ENCODE peak calls at places on chromosomes 2 and 18, in six cellular contexts. C, M, Y, Q, H and V are unnamed samples.

GRCh38 chr2:74690571-74690970 is 36.5 kb downstream of the SEMA4F start:
- DNase-seq in C (peak; percentile 73), M (no peak), Y (no peak), Q (peak; percentile 88), H (no peak), V (no peak)

GRCh38 chr18:23337599-23338444 is 115.3 kb upstream of the RIOK3 start:
- DNase-seq in C (no peak), M (no peak), Y (no peak), Q (peak; percentile 12), H (no peak), V (no peak)

GRCh38 chr18:44922968-44923367 is 242.3 kb downstream of the SETBP1 start:
- DNase-seq in C (no peak), M (no peak), Y (no peak), Q (no peak), H (no peak), V (no peak)

GRCh38 chr2:47007221-47007825 is 91.7 kb upstream of the MCFD2 start:
- DNase-seq in C (no peak), M (no peak), Y (no peak), Q (no peak), H (no peak), V (no peak)

GRCh38 chr2:71479261-71479660 is 25.9 kb downstream of the DYSF start:
- DNase-seq in C (no peak), M (no peak), Y (no peak), Q (no peak), H (peak; percentile 30), V (no peak)

GRCh38 chr2:191851159-191851558 is 4.3 kb upstream of the CAVIN2 start:
- DNase-seq in C (no peak), M (no peak), Y (no peak), Q (no peak), H (no peak), V (no peak)

GRCh38 chr2:156867201-156867600 is 390.3 kb upstream of the GALNT5 start:
- DNase-seq in C (no peak), M (no peak), Y (no peak), Q (no peak), H (no peak), V (no peak)

GRCh38 chr18:23650963-23651927 is 11.5 kb downstream of the ANKRD29 start:
- DNase-seq in C (no peak), M (no peak), Y (no peak), Q (peak; percentile 77), H (no peak), V (no peak)

GRCh38 chr2:7857904-7858303 is 824.0 kb upstream of the ID2 start:
- DNase-seq in C (peak; percentile 43), M (no peak), Y (no peak), Q (peak; percentile 22), H (no peak), V (no peak)

GRCh38 chr2:31221549-31221948 is 4.2 kb upstream of the CAPN14 start:
- DNase-seq in C (no peak), M (no peak), Y (no peak), Q (no peak), H (no peak), V (peak; percentile 11)

GRCh38 chr2:130376433-130377293 is 20.8 kb downstream of the PTPN18 start:
- DNase-seq in C (peak; percentile 71), M (no peak), Y (no peak), Q (no peak), H (peak; percentile 28), V (no peak)

GRCh38 chr2:198873771-198874501 is 583.8 kb downstream of the SATB2 start:
- DNase-seq in C (no peak), M (no peak), Y (no peak), Q (peak; percentile 23), H (no peak), V (no peak)

GRCh38 chr18:2715990-2716389 is 60.5 kb downstream of the SMCHD1 start:
- DNase-seq in C (no peak), M (no peak), Y (no peak), Q (no peak), H (no peak), V (no peak)

GRCh38 chr2:54081574-54081973 is 33.8 kb upstream of the ACYP2 start:
- DNase-seq in C (no peak), M (no peak), Y (no peak), Q (peak; percentile 59), H (no peak), V (no peak)

GRCh38 chr2:54084600-54084999 is 30.8 kb upstream of the ACYP2 start:
- DNase-seq in C (no peak), M (no peak), Y (no peak), Q (peak; percentile 55), H (no peak), V (no peak)

GRCh38 chr2:54083440-54083839 is 32.0 kb upstream of the ACYP2 start:
- DNase-seq in C (no peak), M (no peak), Y (no peak), Q (no peak), H (no peak), V (no peak)

GRCh38 chr2:54085069-54085468 is 30.3 kb upstream of the ACYP2 start:
- DNase-seq in C (no peak), M (no peak), Y (no peak), Q (peak; percentile 42), H (no peak), V (no peak)

DNA sequence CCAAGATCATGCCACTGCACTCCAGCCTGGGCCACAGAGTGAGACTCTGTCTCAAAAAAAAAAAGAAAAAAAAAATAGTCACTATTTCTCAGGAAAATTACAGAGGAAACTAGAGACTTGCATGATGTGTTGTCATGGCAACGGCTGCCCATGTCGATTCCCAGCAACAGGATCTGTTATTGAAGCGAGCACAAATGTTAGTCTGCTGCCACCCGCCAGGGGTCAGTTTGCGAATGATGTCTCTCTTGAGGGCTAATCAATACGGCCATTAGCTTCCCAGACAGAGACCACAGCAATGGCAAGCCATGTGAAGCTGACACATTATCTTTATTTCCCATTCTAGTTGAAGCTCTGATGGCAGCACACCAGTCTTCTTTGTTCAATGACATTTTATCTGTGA is 32.4 kb upstream of the ACYP2 start:
- DNase-seq in C (peak; percentile 56), M (no peak), Y (no peak), Q (no peak), H (no peak), V (no peak)
- H3K27ac ChIP-seq in C (no peak overlapping the region), M (no peak overlapping the region), Y (no peak overlapping the region), Q (no peak overlapping the region), H (no peak overlapping the region), V (no peak overlapping the region)

DNA sequence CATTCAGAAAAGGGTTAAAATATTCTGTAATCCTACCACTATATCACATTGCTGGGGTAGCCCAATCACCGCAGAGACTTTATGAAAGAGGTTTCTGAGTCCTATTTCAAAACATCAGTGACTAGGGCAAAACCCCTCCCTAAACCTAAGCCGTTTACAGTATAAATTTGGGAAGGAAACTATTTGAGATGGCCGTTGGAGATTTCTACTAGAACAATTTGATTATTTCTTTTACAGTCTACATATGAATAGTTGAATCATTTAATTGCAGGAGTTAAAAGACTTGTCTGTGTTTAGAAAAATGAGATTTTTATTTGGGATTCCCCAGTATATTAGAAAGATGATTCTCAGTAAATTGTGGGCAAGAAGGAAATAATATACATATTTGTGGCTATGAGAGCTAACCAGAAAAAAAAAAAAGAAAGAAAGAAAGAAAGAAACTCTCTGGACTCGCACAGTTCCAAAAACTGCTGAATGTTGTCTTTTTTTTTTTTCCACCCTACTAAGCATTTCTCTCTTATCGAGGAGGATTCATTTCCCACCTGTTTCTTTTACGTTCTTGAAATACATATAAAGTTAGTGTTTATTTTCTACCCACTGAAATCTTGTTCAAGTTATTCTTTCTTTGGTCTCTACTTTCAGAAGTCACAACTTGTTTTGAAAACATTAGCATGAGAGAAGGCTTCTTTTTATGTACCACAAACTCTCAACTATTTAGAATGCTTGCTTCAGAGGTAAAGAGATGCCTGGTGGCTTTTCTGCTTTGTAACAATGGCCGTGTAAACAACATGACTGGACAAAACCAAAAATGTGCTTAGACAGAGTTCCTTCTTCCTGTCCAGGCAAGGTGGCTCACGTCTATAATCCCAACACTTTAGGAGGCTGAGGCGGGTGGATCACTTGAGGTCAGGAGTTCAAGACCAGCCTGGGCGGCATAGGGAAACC is 65.9 kb downstream of the BCL2 start:
- DNase-seq in C (no peak), M (no peak), Y (no peak), Q (no peak), H (no peak), V (no peak)
- H3K4me3 ChIP-seq in C (no peak overlapping the region), M (peak overlapping the region; percentile 12), Y (no peak overlapping the region), Q (no peak overlapping the region), H (peak overlapping the region; percentile 14), V (peak overlapping the region; percentile 17)

GRCh38 chr2:235639387-235639786 is 145.5 kb downstream of the AGAP1 start:
- DNase-seq in C (no peak), M (peak; percentile 64), Y (peak; percentile 67), Q (no peak), H (peak; percentile 96), V (peak; percentile 85)

GRCh38 chr2:235637906-235638305 is 144.1 kb downstream of the AGAP1 start:
- DNase-seq in C (no peak), M (no peak), Y (no peak), Q (no peak), H (no peak), V (no peak)

GRCh38 chr2:235639885-235640284 is 146.0 kb downstream of the AGAP1 start:
- DNase-seq in C (no peak), M (no peak), Y (no peak), Q (no peak), H (no peak), V (no peak)

GRCh38 chr2:235636471-235637005 is 142.7 kb downstream of the AGAP1 start:
- DNase-seq in C (no peak), M (no peak), Y (no peak), Q (no peak), H (no peak), V (no peak)

GRCh38 chr2:235638541-235639192 is 144.8 kb downstream of the AGAP1 start:
- DNase-seq in C (no peak), M (no peak), Y (no peak), Q (peak; percentile 15), H (no peak), V (no peak)
- TF ChIP-seq CTCF in C (peak; percentile 67), M (no peak), Y (no peak), Q (peak; percentile 50), H (no peak), V (no peak)

GRCh38 chr2:9980520-9980919 is 29.0 kb downstream of the GRHL1 start:
- DNase-seq in C (no peak), M (no peak), Y (no peak), Q (no peak), H (no peak), V (no peak)
- H3K27ac ChIP-seq in C (no peak overlapping the region), M (no peak overlapping the region), Y (no peak overlapping the region), Q (no peak overlapping the region), H (no peak overlapping the region), V (no peak overlapping the region)